ENCODE peak calls at places on chromosome 10, in nine cellular contexts. C, K, I, D, R, H, N, Q and O are unnamed samples.

GRCh38 chr10:70490142-70490541 is 11.6 kb downstream of the PALD1 start:
- DNase-seq in C (no peak), K (no peak), I (no peak), D (no peak), R (no peak), H (no peak), N (no peak), Q (no peak), O (no peak)

GRCh38 chr10:131561897-131562296 is 250.4 kb upstream of the TCERG1L start:
- DNase-seq in C (no peak), K (no peak), I (no peak), D (no peak), R (no peak), H (no peak), N (no peak), Q (no peak), O (no peak)

GRCh38 chr10:126160971-126161630 is 227.2 kb downstream of the ADAM12 start:
- DNase-seq in C (no peak), K (peak; percentile 29), I (peak; percentile 60), D (no peak), R (peak; percentile 35), H (no peak), N (peak; percentile 65), Q (no peak), O (peak; percentile 58)

GRCh38 chr10:47423476-47423875 is 39.4 kb upstream of the ZNF488 start:
- DNase-seq in C (no peak), K (no peak), I (no peak), D (peak; percentile 34), R (no peak), H (no peak), N (peak; percentile 58), Q (no peak), O (peak; percentile 30)

GRCh38 chr10:5862360-5862929 is 27.2 kb downstream of the ANKRD16 start:
- DNase-seq in C (no peak), K (no peak), I (no peak), D (no peak), R (no peak), H (no peak), N (no peak), Q (no peak), O (no peak)

GRCh38 chr10:131726460-131726861 is 174.3 kb upstream of the PPP2R2D start:
- DNase-seq in C (peak; percentile 46), K (peak; percentile 67), I (no peak), D (no peak), R (no peak), H (no peak), N (peak; percentile 77), Q (peak; percentile 77), O (no peak)

GRCh38 chr10:55400075-55400474 is 599.0 kb upstream of the PCDH15 start:
- DNase-seq in C (no peak), K (no peak), I (no peak), D (peak; percentile 56), R (no peak), H (no peak), N (no peak), Q (no peak), O (no peak)

GRCh38 chr10:71134732-71135211 is 77.6 kb upstream of the UNC5B start:
- DNase-seq in C (no peak), K (no peak), I (no peak), D (no peak), R (no peak), H (no peak), N (peak; percentile 71), Q (no peak), O (no peak)

GRCh38 chr10:100148353-100149211 is 37.2 kb downstream of the ERLIN1 start:
- DNase-seq in C (no peak), K (peak; percentile 24), I (peak; percentile 17), D (peak; percentile 53), R (peak; percentile 7), H (peak; percentile 39), N (no peak), Q (no peak), O (peak; percentile 82)

GRCh38 chr10:27153855-27154198 is 357 bp downstream of the YME1L1 start:
- DNase-seq in C (no peak), K (no peak), I (no peak), D (peak; percentile 28), R (peak; percentile 25), H (no peak), N (no peak), Q (no peak), O (peak; percentile 27)

GRCh38 chr10:18666810-18667209 is 7.6 kb downstream of the ARL5B start:
- DNase-seq in C (no peak), K (no peak), I (peak; percentile 79), D (peak; percentile 88), R (peak; percentile 78), H (no peak), N (no peak), Q (no peak), O (peak; percentile 74)

GRCh38 chr10:30701471-30702173 is 72.1 kb upstream of the LYZL2 start:
- DNase-seq in C (peak; percentile 24), K (no peak), I (peak; percentile 78), D (peak; percentile 78), R (peak; percentile 39), H (peak; percentile 32), N (no peak), Q (no peak), O (peak; percentile 75)

GRCh38 chr10:22103701-22104100 is 100.2 kb upstream of the DNAJC1 start:
- DNase-seq in C (no peak), K (no peak), I (no peak), D (no peak), R (peak; percentile 7), H (no peak), N (peak; percentile 56), Q (no peak), O (peak; percentile 18)
- TF ChIP-seq CTCF in C (no peak), K (peak; percentile 24), I (peak; percentile 9), D (peak; percentile 7), R (peak; percentile 23), H (peak; percentile 41), N (peak; percentile 79), Q (no peak), O (peak; percentile 38)

GRCh38 chr10:49567810-49568209 is 28.9 kb upstream of the ERCC6 start:
- DNase-seq in C (no peak), K (no peak), I (no peak), D (no peak), R (no peak), H (no peak), N (no peak), Q (no peak), O (no peak)

GRCh38 chr10:49569031-49569765 is 30.3 kb upstream of the ERCC6 start:
- DNase-seq in C (no peak), K (no peak), I (peak; percentile 48), D (peak; percentile 94), R (peak; percentile 97), H (no peak), N (no peak), Q (no peak), O (peak; percentile 87)

GRCh38 chr10:49571419-49571818 is 32.5 kb upstream of the ERCC6 start:
- DNase-seq in C (no peak), K (peak; percentile 26), I (no peak), D (peak; percentile 69), R (peak; percentile 75), H (no peak), N (no peak), Q (no peak), O (peak; percentile 53)

GRCh38 chr10:49564461-49565009 is 25.6 kb upstream of the ERCC6 start:
- DNase-seq in C (no peak), K (no peak), I (no peak), D (peak; percentile 62), R (peak; percentile 46), H (no peak), N (no peak), Q (no peak), O (peak; percentile 61)

GRCh38 chr10:49568235-49568634 is 29.3 kb upstream of the ERCC6 start:
- DNase-seq in C (no peak), K (no peak), I (peak; percentile 60), D (peak; percentile 97), R (peak; percentile 99), H (no peak), N (no peak), Q (no peak), O (peak; percentile 83)
- H3K4me3 ChIP-seq in C (no peak overlapping the region), K (no peak overlapping the region), I (no peak overlapping the region), D (no peak overlapping the region), R (no peak overlapping the region), H (no peak overlapping the region), N (no peak overlapping the region), Q (no peak overlapping the region), O (no peak overlapping the region)

DNA sequence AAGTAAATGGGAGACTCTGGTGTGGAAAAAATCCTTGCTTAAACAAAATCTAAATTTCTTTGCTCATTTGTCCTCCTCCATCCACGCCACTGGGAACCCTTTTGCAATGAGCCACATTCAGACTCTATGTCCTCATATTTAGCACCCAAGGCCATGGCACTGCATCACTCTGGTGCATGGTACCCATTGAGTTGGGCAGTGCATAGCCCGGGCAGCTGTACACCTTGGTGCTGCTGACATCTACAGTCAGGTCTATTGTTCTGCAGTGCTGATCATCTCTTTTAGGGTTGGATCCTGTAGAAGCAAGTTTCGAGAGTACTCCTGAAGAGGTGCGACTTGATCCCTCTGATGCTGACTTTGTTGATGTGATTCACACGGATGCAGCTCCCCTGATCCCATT is 6.8 kb downstream of the PNLIPRP1 start:
- DNase-seq in C (no peak), K (no peak), I (no peak), D (no peak), R (no peak), H (no peak), N (no peak), Q (no peak), O (no peak)
- TF ChIP-seq CTCF in C (no peak), K (no peak), I (no peak), D (no peak), R (no peak), H (no peak), N (no peak), Q (no peak), O (no peak)

GRCh38 chr10:104353325-104354048 is at the start of gene CFAP58:
- DNase-seq in C (peak; percentile 96), K (peak; percentile 95), I (peak; percentile 87), D (peak; percentile 75), R (peak; percentile 81), H (peak; percentile 92), N (peak; percentile 99), Q (peak; percentile 94), O (peak; percentile 92)

GRCh38 chr10:104350146-104350635 is 3.4 kb upstream of the CFAP58 start:
- DNase-seq in C (no peak), K (peak; percentile 74), I (peak; percentile 78), D (peak; percentile 69), R (peak; percentile 85), H (no peak), N (peak; percentile 50), Q (no peak), O (peak; percentile 86)

GRCh38 chr10:104351067-104351681 is 2.5 kb upstream of the CFAP58 start:
- DNase-seq in C (no peak), K (no peak), I (peak; percentile 58), D (peak; percentile 84), R (peak; percentile 67), H (no peak), N (no peak), Q (no peak), O (peak; percentile 39)

GRCh38 chr10:104349623-104350142 is 4.0 kb upstream of the CFAP58 start:
- DNase-seq in C (no peak), K (peak; percentile 78), I (peak; percentile 60), D (peak; percentile 67), R (peak; percentile 78), H (no peak), N (peak; percentile 70), Q (no peak), O (peak; percentile 92)

DNA sequence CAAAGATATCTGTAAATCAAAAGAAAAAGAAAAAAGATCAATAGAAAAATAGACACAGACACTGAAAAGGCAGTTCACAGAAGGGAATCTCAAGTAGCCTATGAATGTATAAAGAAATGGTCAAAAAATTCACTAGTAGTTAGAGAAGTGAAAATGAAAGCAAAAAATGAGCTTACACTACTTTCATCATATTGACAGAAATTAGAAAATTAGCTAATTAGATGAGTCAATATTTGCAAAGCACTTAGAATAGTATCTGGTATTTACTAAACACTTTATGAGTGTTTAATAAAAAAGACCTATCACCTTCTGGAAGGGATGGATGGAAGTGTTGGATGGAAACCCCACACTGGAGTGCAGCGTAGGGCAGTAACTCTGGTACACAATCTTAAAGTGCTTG is 1.7 kb upstream of the CFAP58 start:
- DNase-seq in C (no peak), K (no peak), I (no peak), D (no peak), R (no peak), H (no peak), N (no peak), Q (no peak), O (peak; percentile 1)
- H3K4me3 ChIP-seq in C (no peak overlapping the region), K (no peak overlapping the region), I (no peak overlapping the region), D (no peak overlapping the region), R (no peak overlapping the region), H (no peak overlapping the region), N (no peak overlapping the region), Q (no peak overlapping the region), O (no peak overlapping the region)